ENCODE peak calls at places on chromosomes 7 and 10, in nine cellular contexts. One of them, this sample, is unnamed.

GRCh38 chr7:96636979-96637378 is 72.7 kb downstream of the SEM1 start:
- DNase-seq in A549: no peak
- DNase-seq in neural progenitor cell: no peak
- DNase-seq in OCI-LY7: no peak
- DNase-seq in heart right ventricle: no peak
- DNase-seq in cardiac muscle cell: no peak
- DNase-seq in HCT116: no peak
- DNase-seq in mammary epithelial cell: no peak
- DNase-seq in upper lobe of right lung: no peak
- DNase-seq in this sample: no peak

GRCh38 chr7:117445206-117445605 is 17.9 kb upstream of the ASZ1 start:
- DNase-seq in A549: no peak
- DNase-seq in neural progenitor cell: no peak
- DNase-seq in OCI-LY7: no peak
- DNase-seq in heart right ventricle: no peak
- DNase-seq in cardiac muscle cell: no peak
- DNase-seq in HCT116: no peak
- DNase-seq in mammary epithelial cell: peak; percentile 94
- DNase-seq in upper lobe of right lung: no peak
- DNase-seq in this sample: no peak

GRCh38 chr7:91812388-91812787 is 68.1 kb downstream of the MTERF1 start:
- DNase-seq in A549: no peak
- DNase-seq in neural progenitor cell: no peak
- DNase-seq in OCI-LY7: no peak
- DNase-seq in heart right ventricle: no peak
- DNase-seq in cardiac muscle cell: no peak
- DNase-seq in HCT116: no peak
- DNase-seq in mammary epithelial cell: no peak
- DNase-seq in upper lobe of right lung: no peak
- DNase-seq in this sample: no peak

GRCh38 chr10:69883256-69883655 is 81.5 kb downstream of the COL13A1 start:
- DNase-seq in A549: peak; percentile 26
- DNase-seq in neural progenitor cell: no peak
- DNase-seq in OCI-LY7: peak; percentile 26
- DNase-seq in heart right ventricle: no peak
- DNase-seq in cardiac muscle cell: no peak
- DNase-seq in HCT116: no peak
- DNase-seq in mammary epithelial cell: peak; percentile 27
- DNase-seq in upper lobe of right lung: no peak
- DNase-seq in this sample: no peak

GRCh38 chr10:125006921-125007391 is 65.0 kb downstream of the ZRANB1 start:
- DNase-seq in A549: no peak
- DNase-seq in neural progenitor cell: no peak
- DNase-seq in OCI-LY7: no peak
- DNase-seq in heart right ventricle: no peak
- DNase-seq in cardiac muscle cell: no peak
- DNase-seq in HCT116: no peak
- DNase-seq in mammary epithelial cell: no peak
- DNase-seq in upper lobe of right lung: peak; percentile 40
- DNase-seq in this sample: no peak

GRCh38 chr7:19665399-19666008 is 43.3 kb downstream of the POLR1F start:
- DNase-seq in A549: peak; percentile 28
- DNase-seq in neural progenitor cell: peak; percentile 14
- DNase-seq in OCI-LY7: peak; percentile 34
- DNase-seq in heart right ventricle: no peak
- DNase-seq in cardiac muscle cell: peak; percentile 21
- DNase-seq in HCT116: peak; percentile 12
- DNase-seq in mammary epithelial cell: peak; percentile 11
- DNase-seq in upper lobe of right lung: no peak
- DNase-seq in this sample: peak; percentile 1

GRCh38 chr7:106273009-106273695 is 11.6 kb downstream of the NAMPT start:
- DNase-seq in A549: no peak
- DNase-seq in neural progenitor cell: no peak
- DNase-seq in OCI-LY7: no peak
- DNase-seq in heart right ventricle: no peak
- DNase-seq in cardiac muscle cell: no peak
- DNase-seq in HCT116: no peak
- DNase-seq in mammary epithelial cell: no peak
- DNase-seq in upper lobe of right lung: no peak
- DNase-seq in this sample: no peak

GRCh38 chr7:80263321-80263720 is 128.7 kb downstream of the GNAI1 start:
- DNase-seq in A549: no peak
- DNase-seq in neural progenitor cell: no peak
- DNase-seq in OCI-LY7: no peak
- DNase-seq in heart right ventricle: no peak
- DNase-seq in cardiac muscle cell: no peak
- DNase-seq in HCT116: no peak
- DNase-seq in mammary epithelial cell: no peak
- DNase-seq in upper lobe of right lung: no peak
- DNase-seq in this sample: no peak

GRCh38 chr10:130027716-130028464 is 63.8 kb upstream of the EBF3 start:
- DNase-seq in A549: no peak
- DNase-seq in neural progenitor cell: no peak
- DNase-seq in OCI-LY7: no peak
- DNase-seq in heart right ventricle: no peak
- DNase-seq in cardiac muscle cell: no peak
- DNase-seq in HCT116: no peak
- DNase-seq in mammary epithelial cell: no peak
- DNase-seq in upper lobe of right lung: peak; percentile 65
- DNase-seq in this sample: no peak

GRCh38 chr7:4707980-4708411 is 25.9 kb downstream of the FOXK1 start:
- DNase-seq in A549: no peak
- DNase-seq in neural progenitor cell: peak; percentile 85
- DNase-seq in OCI-LY7: no peak
- DNase-seq in heart right ventricle: no peak
- DNase-seq in cardiac muscle cell: no peak
- DNase-seq in HCT116: no peak
- DNase-seq in mammary epithelial cell: no peak
- DNase-seq in upper lobe of right lung: no peak
- DNase-seq in this sample: no peak

GRCh38 chr7:156881676-156882075 is 11.3 kb downstream of the LMBR1 start:
- DNase-seq in A549: no peak
- DNase-seq in neural progenitor cell: no peak
- DNase-seq in OCI-LY7: no peak
- DNase-seq in heart right ventricle: no peak
- DNase-seq in cardiac muscle cell: no peak
- DNase-seq in HCT116: no peak
- DNase-seq in mammary epithelial cell: no peak
- DNase-seq in upper lobe of right lung: no peak
- DNase-seq in this sample: no peak

DNA sequence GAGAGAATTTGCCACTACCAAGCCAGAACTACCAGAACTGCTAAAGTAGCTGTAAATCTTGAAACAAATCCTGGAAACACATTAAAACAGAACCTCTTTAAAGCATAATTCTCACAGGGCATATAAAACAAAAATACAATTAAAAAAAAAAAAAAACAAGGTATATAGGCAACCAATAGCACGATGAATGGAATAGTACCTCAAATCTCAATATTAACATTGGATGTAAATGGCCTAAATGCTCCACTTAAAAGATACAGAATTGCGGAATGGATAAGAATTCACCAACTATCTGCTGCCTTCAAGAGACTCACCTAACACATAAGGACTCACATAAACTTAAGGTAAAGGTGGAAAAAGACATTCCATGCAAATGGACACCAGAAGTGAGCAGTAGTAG is 17.2 kb downstream of the LMBR1 start:
- DNase-seq in A549: no peak
- DNase-seq in neural progenitor cell: no peak
- DNase-seq in OCI-LY7: no peak
- DNase-seq in heart right ventricle: no peak
- DNase-seq in cardiac muscle cell: no peak
- DNase-seq in HCT116: no peak
- DNase-seq in mammary epithelial cell: no peak
- DNase-seq in upper lobe of right lung: no peak
- DNase-seq in this sample: no peak
- H3K9me3 ChIP-seq in A549: no peaks in the 10 kb centered on the region
- H3K9me3 ChIP-seq in neural progenitor cell: peaks cover 9% of the 10 kb centered on the region
- H3K9me3 ChIP-seq in OCI-LY7: peaks cover 27% of the 10 kb centered on the region
- H3K9me3 ChIP-seq in heart right ventricle: peaks cover 50% of the 10 kb centered on the region
- H3K9me3 ChIP-seq in cardiac muscle cell: no peaks in the 10 kb centered on the region
- H3K9me3 ChIP-seq in HCT116: no peaks in the 10 kb centered on the region
- H3K9me3 ChIP-seq in mammary epithelial cell: no peaks in the 10 kb centered on the region
- H3K9me3 ChIP-seq in upper lobe of right lung: no peaks in the 10 kb centered on the region
- H3K9me3 ChIP-seq in this sample: peaks cover 12% of the 10 kb centered on the region

GRCh38 chr10:15259136-15259535 is 90.6 kb upstream of the NMT2 start:
- DNase-seq in A549: no peak
- DNase-seq in neural progenitor cell: no peak
- DNase-seq in OCI-LY7: no peak
- DNase-seq in heart right ventricle: no peak
- DNase-seq in cardiac muscle cell: no peak
- DNase-seq in HCT116: no peak
- DNase-seq in mammary epithelial cell: no peak
- DNase-seq in upper lobe of right lung: no peak
- DNase-seq in this sample: no peak

GRCh38 chr10:15258255-15258654 is 89.8 kb upstream of the NMT2 start:
- DNase-seq in A549: no peak
- DNase-seq in neural progenitor cell: no peak
- DNase-seq in OCI-LY7: no peak
- DNase-seq in heart right ventricle: no peak
- DNase-seq in cardiac muscle cell: no peak
- DNase-seq in HCT116: no peak
- DNase-seq in mammary epithelial cell: no peak
- DNase-seq in upper lobe of right lung: no peak
- DNase-seq in this sample: no peak

GRCh38 chr10:15253951-15254807 is 85.7 kb upstream of the NMT2 start:
- DNase-seq in A549: no peak
- DNase-seq in neural progenitor cell: no peak
- DNase-seq in OCI-LY7: no peak
- DNase-seq in heart right ventricle: no peak
- DNase-seq in cardiac muscle cell: no peak
- DNase-seq in HCT116: no peak
- DNase-seq in mammary epithelial cell: no peak
- DNase-seq in upper lobe of right lung: no peak
- DNase-seq in this sample: no peak

GRCh38 chr10:15254808-15255655 is 86.5 kb upstream of the NMT2 start:
- DNase-seq in A549: no peak
- DNase-seq in neural progenitor cell: no peak
- DNase-seq in OCI-LY7: no peak
- DNase-seq in heart right ventricle: no peak
- DNase-seq in cardiac muscle cell: peak; percentile 74
- DNase-seq in HCT116: no peak
- DNase-seq in mammary epithelial cell: no peak
- DNase-seq in upper lobe of right lung: no peak
- DNase-seq in this sample: no peak

DNA sequence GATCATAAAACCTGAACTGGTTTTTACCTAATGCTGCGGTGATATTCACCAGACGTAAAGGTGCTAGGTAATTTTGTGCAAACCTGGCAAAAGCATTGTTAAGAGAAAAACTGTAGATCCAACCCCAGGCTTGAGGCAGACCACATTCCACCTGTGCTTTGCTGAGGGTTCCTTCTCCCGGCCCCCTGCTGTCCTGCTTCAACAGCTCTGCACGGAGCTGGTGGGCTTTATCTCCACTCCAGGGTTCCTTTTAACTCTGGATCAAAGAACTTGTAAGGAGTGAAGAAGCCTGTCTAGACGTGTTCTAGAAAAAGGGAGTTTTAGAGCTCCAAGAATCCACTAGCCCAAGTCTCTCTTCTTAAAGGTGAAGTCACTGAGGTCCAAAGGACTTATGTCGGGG is 87.5 kb upstream of the NMT2 start:
- DNase-seq in A549: no peak
- DNase-seq in neural progenitor cell: no peak
- DNase-seq in OCI-LY7: no peak
- DNase-seq in heart right ventricle: no peak
- DNase-seq in cardiac muscle cell: no peak
- DNase-seq in HCT116: no peak
- DNase-seq in mammary epithelial cell: no peak
- DNase-seq in upper lobe of right lung: no peak
- DNase-seq in this sample: no peak
- TF ChIP-seq CTCF in A549: no peak
- TF ChIP-seq CTCF in neural progenitor cell: no peak
- TF ChIP-seq CTCF in OCI-LY7: no peak
- TF ChIP-seq CTCF in heart right ventricle: no peak
- TF ChIP-seq CTCF in cardiac muscle cell: no peak
- TF ChIP-seq CTCF in HCT116: no peak
- TF ChIP-seq CTCF in mammary epithelial cell: no peak
- TF ChIP-seq CTCF in upper lobe of right lung: no peak
- TF ChIP-seq CTCF in this sample: no peak

GRCh38 chr7:27103489-27104226 is 1.2 kb upstream of the HOXA2 start:
- DNase-seq in A549: no peak
- DNase-seq in neural progenitor cell: peak; percentile 56
- DNase-seq in OCI-LY7: no peak
- DNase-seq in heart right ventricle: no peak
- DNase-seq in cardiac muscle cell: no peak
- DNase-seq in HCT116: no peak
- DNase-seq in mammary epithelial cell: peak; percentile 63
- DNase-seq in upper lobe of right lung: no peak
- DNase-seq in this sample: no peak

GRCh38 chr7:27105161-27106122 is 3.0 kb upstream of the HOXA2 start:
- DNase-seq in A549: no peak
- DNase-seq in neural progenitor cell: no peak
- DNase-seq in OCI-LY7: no peak
- DNase-seq in heart right ventricle: no peak
- DNase-seq in cardiac muscle cell: no peak
- DNase-seq in HCT116: no peak
- DNase-seq in mammary epithelial cell: peak; percentile 16
- DNase-seq in upper lobe of right lung: no peak
- DNase-seq in this sample: no peak

GRCh38 chr7:27106181-27106905 is 3.9 kb upstream of the HOXA2 start:
- DNase-seq in A549: no peak
- DNase-seq in neural progenitor cell: peak; percentile 89
- DNase-seq in OCI-LY7: no peak
- DNase-seq in heart right ventricle: no peak
- DNase-seq in cardiac muscle cell: peak; percentile 47
- DNase-seq in HCT116: no peak
- DNase-seq in mammary epithelial cell: peak; percentile 58
- DNase-seq in upper lobe of right lung: no peak
- DNase-seq in this sample: no peak

GRCh38 chr7:27102578-27103442 is at the start of gene HOXA2:
- DNase-seq in A549: no peak
- DNase-seq in neural progenitor cell: peak; percentile 49
- DNase-seq in OCI-LY7: no peak
- DNase-seq in heart right ventricle: no peak
- DNase-seq in cardiac muscle cell: no peak
- DNase-seq in HCT116: no peak
- DNase-seq in mammary epithelial cell: peak; percentile 80
- DNase-seq in upper lobe of right lung: no peak
- DNase-seq in this sample: no peak

GRCh38 chr7:27104244-27105149 is 2.0 kb upstream of the HOXA2 start:
- DNase-seq in A549: no peak
- DNase-seq in neural progenitor cell: no peak
- DNase-seq in OCI-LY7: no peak
- DNase-seq in heart right ventricle: no peak
- DNase-seq in cardiac muscle cell: no peak
- DNase-seq in HCT116: no peak
- DNase-seq in mammary epithelial cell: no peak
- DNase-seq in upper lobe of right lung: no peak
- DNase-seq in this sample: no peak
- H3K9me3 ChIP-seq in A549: no peaks in the 10 kb centered on the region
- H3K9me3 ChIP-seq in neural progenitor cell: no peaks in the 10 kb centered on the region
- H3K9me3 ChIP-seq in OCI-LY7: no peaks in the 10 kb centered on the region
- H3K9me3 ChIP-seq in heart right ventricle: no peaks in the 10 kb centered on the region
- H3K9me3 ChIP-seq in cardiac muscle cell: no peaks in the 10 kb centered on the region
- H3K9me3 ChIP-seq in HCT116: no peaks in the 10 kb centered on the region
- H3K9me3 ChIP-seq in mammary epithelial cell: no peaks in the 10 kb centered on the region
- H3K9me3 ChIP-seq in upper lobe of right lung: no peaks in the 10 kb centered on the region
- H3K9me3 ChIP-seq in this sample: no peaks in the 10 kb centered on the region

DNA sequence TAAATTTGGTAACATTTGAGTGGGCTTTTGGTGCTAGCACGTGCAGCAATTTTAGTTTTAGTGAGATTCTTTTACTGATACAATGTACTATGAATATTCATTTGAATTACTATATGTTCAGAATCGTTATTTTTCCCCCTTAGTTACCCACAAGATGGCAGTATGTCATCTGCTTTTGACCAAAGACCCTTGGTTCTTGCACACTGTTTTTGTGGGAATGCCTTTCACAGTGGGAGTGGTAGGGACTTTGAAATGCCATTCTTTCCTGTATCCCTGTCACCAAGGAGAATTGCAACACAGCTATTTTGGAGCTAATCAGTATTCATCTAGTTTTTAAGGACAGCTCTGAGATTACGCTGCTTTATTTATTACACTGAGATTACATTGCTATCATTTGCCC is 40.6 kb downstream of the SEC23IP start:
- DNase-seq in A549: peak; percentile 11
- DNase-seq in neural progenitor cell: peak; percentile 78
- DNase-seq in OCI-LY7: peak; percentile 7
- DNase-seq in heart right ventricle: no peak
- DNase-seq in cardiac muscle cell: peak; percentile 67
- DNase-seq in HCT116: no peak
- DNase-seq in mammary epithelial cell: no peak
- DNase-seq in upper lobe of right lung: no peak
- DNase-seq in this sample: no peak
- TF ChIP-seq CTCF in A549: peak; percentile 51
- TF ChIP-seq CTCF in neural progenitor cell: peak; percentile 81
- TF ChIP-seq CTCF in OCI-LY7: peak; percentile 75
- TF ChIP-seq CTCF in heart right ventricle: peak; percentile 18
- TF ChIP-seq CTCF in cardiac muscle cell: peak; percentile 33
- TF ChIP-seq CTCF in HCT116: peak; percentile 60
- TF ChIP-seq CTCF in mammary epithelial cell: peak; percentile 7
- TF ChIP-seq CTCF in upper lobe of right lung: peak; percentile 16
- TF ChIP-seq CTCF in this sample: peak; percentile 33